ENCODE peak calls at places on chromosomes 3 and 15, in nine cellular contexts. G is sigmoid colon; K is tibial artery; T is suprapubic skin; P is CD8-positive, alpha-beta memory T cell; E is aorta; D is mesenchymal stem cell; V is tibial nerve; S is cardiac muscle cell. Y is an unnamed sample. For H3K36me3, the result is how much of the 10 kb centered on the place peaks cover.

GRCh38 chr3:124119056-124119721 is 127.3 kb upstream of the ROPN1 start:
- DNase-seq in G (no peak), K (no peak), T (no peak), P (no peak), E (no peak), D (no peak), V (no peak), S (no peak), Y (no peak)

GRCh38 chr15:85959573-85959972 is 120.1 kb upstream of the AGBL1 start:
- DNase-seq in G (no peak), K (no peak), T (no peak), P (no peak), E (no peak), D (no peak), V (no peak), S (no peak), Y (no peak)

GRCh38 chr3:126445506-126445905 is 30.2 kb downstream of the ZXDC start:
- DNase-seq in G (peak), K (no peak), T (no peak), P (no peak), E (no peak), D (no peak), V (no peak), S (no peak), Y (no peak)

GRCh38 chr3:71130516-71131384 is 452.8 kb downstream of the FOXP1 start:
- DNase-seq in G (peak), K (peak), T (no peak), P (peak), E (no peak), D (peak), V (peak), S (peak), Y (peak)

GRCh38 chr3:148642616-148643015 is 55.1 kb upstream of the AGTR1 start:
- DNase-seq in G (no peak), K (no peak), T (no peak), P (no peak), E (no peak), D (peak), V (no peak), S (no peak), Y (no peak)

GRCh38 chr15:89556413-89557262 is 18.6 kb upstream of the TICRR start:
- DNase-seq in G (no peak), K (no peak), T (no peak), P (peak), E (no peak), D (peak), V (no peak), S (peak), Y (peak)

GRCh38 chr3:171704002-171704401 is 106.3 kb downstream of the PLD1 start:
- DNase-seq in G (no peak), K (no peak), T (no peak), P (no peak), E (no peak), D (peak), V (no peak), S (no peak), Y (no peak)

GRCh38 chr15:88890495-88890894 is 4.8 kb downstream of the HAPLN3 start:
- DNase-seq in G (no peak), K (no peak), T (no peak), P (no peak), E (no peak), D (no peak), V (no peak), S (no peak), Y (no peak)

GRCh38 chr15:75249726-75250125 is 8.4 kb upstream of the GOLGA6C start:
- DNase-seq in G (no peak), K (peak), T (no peak), P (no peak), E (no peak), D (no peak), V (no peak), S (no peak), Y (no peak)

GRCh38 chr3:171810278-171811058 is at the start of gene PLD1:
- DNase-seq in G (peak), K (peak), T (peak), P (peak), E (no peak), D (peak), V (peak), S (peak), Y (peak)

GRCh38 chr3:9686050-9686384 is 17.6 kb upstream of the CPNE9 start:
- DNase-seq in G (no peak), K (no peak), T (no peak), P (no peak), E (no peak), D (no peak), V (no peak), S (no peak), Y (no peak)

GRCh38 chr15:48086582-48086981 is 34.2 kb upstream of the SLC24A5 start:
- DNase-seq in G (no peak), K (no peak), T (no peak), P (no peak), E (no peak), D (no peak), V (no peak), S (no peak), Y (no peak)

GRCh38 chr15:70766597-70766996 is 3.2 kb upstream of the UACA start:
- DNase-seq in G (no peak), K (no peak), T (no peak), P (no peak), E (no peak), D (no peak), V (no peak), S (no peak), Y (no peak)

GRCh38 chr15:77411614-77411976 is 8.3 kb downstream of the PEAK1 start:
- DNase-seq in G (no peak), K (no peak), T (no peak), P (no peak), E (no peak), D (no peak), V (no peak), S (no peak), Y (no peak)

GRCh38 chr3:20060924-20061323 is 20.7 kb downstream of the KAT2B start:
- DNase-seq in G (no peak), K (no peak), T (no peak), P (no peak), E (no peak), D (peak), V (no peak), S (no peak), Y (no peak)

GRCh38 chr15:95563634-95564033 is 766.9 kb upstream of the NR2F2 start:
- DNase-seq in G (no peak), K (no peak), T (no peak), P (no peak), E (no peak), D (no peak), V (no peak), S (no peak), Y (no peak)

GRCh38 chr3:114690896-114691295 is 397.1 kb downstream of the TIGIT start:
- DNase-seq in G (no peak), K (no peak), T (no peak), P (no peak), E (no peak), D (no peak), V (no peak), S (no peak), Y (no peak)

GRCh38 chr3:139493826-139494385 is 17.6 kb upstream of the RBP2 start:
- DNase-seq in G (no peak), K (no peak), T (no peak), P (no peak), E (no peak), D (no peak), V (no peak), S (no peak), Y (no peak)

GRCh38 chr15:74869726-74870407 is 3.3 kb downstream of the SCAMP2 start:
- DNase-seq in G (peak), K (peak), T (no peak), P (no peak), E (no peak), D (peak), V (no peak), S (no peak), Y (no peak)

GRCh38 chr3:118946449-118946848 is 88.2 kb downstream of the IGSF11 start:
- DNase-seq in G (no peak), K (no peak), T (no peak), P (no peak), E (no peak), D (no peak), V (no peak), S (no peak), Y (no peak)

GRCh38 chr3:97883736-97884135 is 61.9 kb downstream of the CRYBG3 start:
- DNase-seq in G (no peak), K (no peak), T (no peak), P (no peak), E (no peak), D (no peak), V (no peak), S (no peak), Y (no peak)

GRCh38 chr3:65080432-65080831 is 392.6 kb upstream of the ADAMTS9 start:
- DNase-seq in G (no peak), K (no peak), T (no peak), P (no peak), E (no peak), D (no peak), V (no peak), S (peak), Y (no peak)

GRCh38 chr3:161640201-161640600 is 143.6 kb downstream of the OTOL1 start:
- DNase-seq in G (no peak), K (no peak), T (no peak), P (no peak), E (no peak), D (no peak), V (no peak), S (no peak), Y (no peak)

GRCh38 chr3:62100233-62100989 is 272.9 kb downstream of the FEZF2 start:
- DNase-seq in G (no peak), K (no peak), T (no peak), P (no peak), E (no peak), D (no peak), V (no peak), S (no peak), Y (no peak)

GRCh38 chr3:188469228-188469885 is 315.4 kb downstream of the LPP start:
- DNase-seq in G (no peak), K (no peak), T (peak), P (no peak), E (no peak), D (peak), V (peak), S (no peak), Y (no peak)

GRCh38 chr3:30644615-30645014 is 38.2 kb downstream of the TGFBR2 start:
- DNase-seq in G (peak), K (no peak), T (peak), P (peak), E (no peak), D (peak), V (peak), S (no peak), Y (peak)

GRCh38 chr3:192943384-192943783 is 25.7 kb upstream of the MB21D2 start:
- DNase-seq in G (no peak), K (no peak), T (no peak), P (no peak), E (no peak), D (no peak), V (no peak), S (no peak), Y (no peak)

GRCh38 chr3:71393093-71393492 is 190.4 kb downstream of the FOXP1 start:
- DNase-seq in G (no peak), K (no peak), T (no peak), P (no peak), E (no peak), D (no peak), V (no peak), S (no peak), Y (no peak)

GRCh38 chr3:111635403-111635802 is 40.3 kb upstream of the ZBED2 start:
- DNase-seq in G (no peak), K (no peak), T (no peak), P (no peak), E (no peak), D (no peak), V (no peak), S (no peak), Y (no peak)

GRCh38 chr3:99111235-99111634 is 209.7 kb upstream of the DCBLD2 start:
- DNase-seq in G (no peak), K (no peak), T (no peak), P (no peak), E (no peak), D (no peak), V (no peak), S (no peak), Y (no peak)

GRCh38 chr15:45199136-45199810 is 11.5 kb upstream of the SHF start:
- DNase-seq in G (no peak), K (no peak), T (no peak), P (peak), E (no peak), D (peak), V (no peak), S (peak), Y (peak)

GRCh38 chr3:148681080-148681479 is 16.6 kb upstream of the AGTR1 start:
- DNase-seq in G (no peak), K (no peak), T (no peak), P (no peak), E (no peak), D (peak), V (no peak), S (no peak), Y (no peak)

GRCh38 chr3:143526016-143526540 is 322.2 kb downstream of the SLC9A9 start:
- DNase-seq in G (no peak), K (no peak), T (no peak), P (no peak), E (no peak), D (peak), V (no peak), S (no peak), Y (no peak)

DNA sequence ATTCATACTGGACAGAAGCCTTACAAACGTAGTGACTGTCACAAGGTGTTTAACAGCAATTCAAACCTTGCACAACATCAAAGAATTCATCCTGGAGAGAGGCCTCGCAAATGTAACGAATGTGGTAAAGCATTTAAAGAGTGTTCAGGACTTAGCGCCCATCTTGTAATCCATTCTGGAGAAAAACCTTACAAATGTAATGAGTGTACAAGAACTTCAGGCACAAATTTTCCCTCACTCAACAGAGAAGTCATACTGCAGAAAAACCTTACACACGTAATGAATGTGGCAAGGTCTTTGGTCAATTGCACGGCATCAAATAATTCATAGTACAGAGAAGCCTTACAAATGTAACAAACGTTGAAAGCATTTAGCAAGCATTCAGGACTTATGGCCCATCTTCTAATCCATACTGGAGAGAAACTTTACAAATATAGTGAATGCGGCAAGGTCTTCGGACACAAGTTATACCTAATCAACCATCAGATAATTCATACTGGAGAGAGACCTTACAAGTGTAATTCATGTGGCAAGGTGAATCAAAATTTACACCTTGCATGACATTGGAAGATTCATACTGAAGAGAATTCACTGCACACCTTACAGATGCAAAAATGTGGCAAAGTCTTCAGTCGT is 27.5 kb downstream of the SPCS1 start:
- DNase-seq in G (no peak), K (no peak), T (no peak), P (no peak), E (no peak), D (no peak), V (no peak), S (no peak), Y (no peak)
- H3K36me3 ChIP-seq in G (half or more), K (half or more), T (half or more), P (under half), E (under half), D (half or more), V (under half), S (under half), Y (under half)

DNA sequence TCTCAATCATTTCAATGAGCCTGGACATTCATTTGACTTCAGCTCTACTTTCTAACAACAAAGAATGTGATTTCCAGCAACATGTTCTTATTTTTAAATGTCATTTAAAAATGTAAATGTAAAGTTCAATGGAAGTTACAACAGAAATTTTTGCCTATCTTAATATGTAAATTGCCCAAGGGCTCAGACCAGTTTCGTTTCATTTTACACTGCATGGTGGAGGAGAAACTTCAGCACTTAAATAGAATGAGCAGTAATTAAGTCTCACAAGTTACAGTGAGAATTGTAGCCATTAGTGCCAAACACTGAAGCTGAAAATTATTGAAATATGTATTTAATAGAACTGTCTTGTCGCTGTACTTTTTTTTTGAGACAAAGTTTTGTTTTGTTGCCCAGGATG is 8.2 kb upstream of the CCDC54 start:
- DNase-seq in G (no peak), K (no peak), T (no peak), P (no peak), E (no peak), D (no peak), V (no peak), S (no peak), Y (no peak)
- H3K27ac ChIP-seq in G (no peak), K (no peak), T (no peak), P (no peak), E (no peak), D (no peak), V (no peak), S (no peak), Y (no peak)

GRCh38 chr3:122955916-122956684 is 71.5 kb downstream of the SEMA5B start:
- DNase-seq in G (no peak), K (no peak), T (no peak), P (no peak), E (no peak), D (no peak), V (no peak), S (no peak), Y (no peak)
- H3K36me3 ChIP-seq in G (under half), K (under half), T (under half), P (under half), E (under half), D (under half), V (under half), S (under half), Y (under half)

DNA sequence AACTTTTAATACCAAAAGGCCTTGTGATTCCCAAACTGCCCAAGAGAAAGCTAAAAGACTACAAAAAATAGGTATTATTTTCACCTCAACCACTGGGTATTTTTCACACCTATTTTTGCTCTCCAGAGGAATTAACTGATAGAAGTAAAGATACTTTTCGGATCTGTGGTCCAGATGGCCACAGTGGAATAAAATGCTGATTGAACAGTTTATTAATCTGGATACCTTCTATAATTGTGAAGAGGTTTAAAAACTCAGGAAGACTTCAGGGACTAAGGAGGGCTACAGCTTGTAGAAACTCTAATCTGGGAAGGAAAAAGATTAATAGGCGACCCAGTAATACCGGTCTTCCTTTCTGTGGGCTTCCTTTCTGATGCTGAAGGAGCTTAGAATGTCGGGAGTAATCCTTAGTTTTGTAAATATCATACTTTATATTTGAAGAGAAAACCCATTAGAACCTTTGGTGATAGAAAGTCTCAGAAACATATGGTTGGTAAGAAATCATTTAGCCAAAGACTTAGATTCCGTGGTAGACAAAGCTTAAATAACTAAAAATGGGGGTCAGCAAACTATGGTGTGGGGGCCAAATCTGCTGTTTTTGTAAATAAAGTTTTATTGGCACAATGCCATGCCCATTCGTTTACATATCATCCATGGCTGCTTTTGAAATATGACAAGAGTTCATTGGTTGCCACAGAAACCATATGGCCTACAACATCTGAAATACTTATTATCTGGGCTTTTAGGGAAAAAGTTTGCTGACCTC is 47.8 kb downstream of the TTC23 start:
- DNase-seq in G (no peak), K (no peak), T (no peak), P (no peak), E (no peak), D (no peak), V (no peak), S (no peak), Y (no peak)
- H3K27ac ChIP-seq in G (no peak), K (no peak), T (no peak), P (no peak), E (no peak), D (no peak), V (peak), S (no peak), Y (no peak)

GRCh38 chr3:14474363-14475081 is 65.6 kb downstream of the GRIP2 start:
- DNase-seq in G (no peak), K (no peak), T (no peak), P (no peak), E (no peak), D (no peak), V (no peak), S (no peak), Y (no peak)
- H3K36me3 ChIP-seq in G (under half), K (under half), T (half or more), P (under half), E (under half), D (half or more), V (under half), S (under half), Y (under half)

GRCh38 chr15:58724471-58724870 is 25.0 kb downstream of the ADAM10 start:
- DNase-seq in G (no peak), K (no peak), T (no peak), P (peak), E (no peak), D (peak), V (no peak), S (peak), Y (no peak)
- H3K27ac ChIP-seq in G (no peak), K (peak), T (no peak), P (no peak), E (no peak), D (peak), V (peak), S (peak), Y (no peak)

DNA sequence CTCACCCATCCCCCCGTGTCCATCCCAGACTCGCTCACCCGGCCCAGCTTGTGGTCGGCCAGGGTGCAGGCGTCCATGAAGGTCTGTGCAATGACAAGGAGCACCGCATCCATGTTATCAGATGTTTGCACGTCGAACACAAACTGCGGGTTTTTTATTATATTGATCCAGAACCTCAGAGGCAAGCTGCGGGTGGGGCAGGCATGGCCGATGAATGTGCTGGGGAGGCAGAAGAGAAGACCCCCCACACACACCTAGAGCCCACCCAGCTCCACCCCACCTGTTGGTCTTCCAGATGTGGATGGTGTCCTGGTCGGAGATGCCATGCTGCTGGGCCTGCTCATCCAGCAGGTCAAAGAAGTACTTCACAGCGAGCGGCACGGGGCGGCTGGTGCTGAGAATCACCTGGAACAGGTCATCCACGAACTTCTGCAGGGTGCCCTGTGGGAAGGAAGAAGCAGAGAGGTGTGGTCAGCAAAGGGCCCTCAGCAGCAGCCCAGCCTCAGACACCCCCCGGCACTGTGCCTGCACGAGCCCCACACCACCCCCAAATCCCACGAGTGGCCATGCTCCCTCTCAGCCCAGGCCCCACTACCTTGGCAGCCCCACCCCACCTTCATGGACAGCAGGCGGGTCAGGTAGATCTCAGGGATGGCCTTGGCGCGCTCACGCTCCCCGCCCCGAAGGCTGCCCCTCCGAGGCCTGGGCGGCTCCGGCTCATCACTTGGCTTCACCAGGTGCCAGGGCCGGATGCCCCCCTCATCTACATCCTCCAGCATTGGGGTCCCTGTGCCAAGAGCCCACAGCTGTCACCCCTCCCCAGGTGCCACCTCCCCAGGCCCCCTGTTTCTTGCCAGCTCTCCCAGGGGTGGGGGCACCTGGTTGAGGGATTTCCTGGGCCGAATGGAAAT is 20.3 kb downstream of the PLXNB1 start:
- DNase-seq in G (peak), K (peak), T (peak), P (no peak), E (peak), D (no peak), V (peak), S (no peak), Y (no peak)
- H3K36me3 ChIP-seq in G (half or more), K (half or more), T (half or more), P (under half), E (under half), D (half or more), V (under half), S (under half), Y (under half)

GRCh38 chr3:38001456-38002081 is 11.0 kb downstream of the VILL start:
- DNase-seq in G (peak), K (peak), T (no peak), P (no peak), E (peak), D (no peak), V (no peak), S (no peak), Y (no peak)
- H3K27ac ChIP-seq in G (no peak), K (no peak), T (no peak), P (no peak), E (no peak), D (no peak), V (no peak), S (no peak), Y (no peak)